ENCODE peak calls at places on chromosomes 2 and 18, in six cellular contexts. M, Y, G, U, V and N are unnamed samples.
A peak's percentile ranks its signal among the peaks of the same experiment; 100 is the strongest.

GRCh38 chr2:167651406-167652151 is 595.8 kb downstream of the STK39 start:
- DNase-seq in V (no peak), M (no peak), G (no peak), Y (no peak), U (no peak), N (no peak)

GRCh38 chr2:48600204-48600813 is 17.3 kb upstream of the GTF2A1L start:
- DNase-seq in U (peak; percentile 30), M (peak; percentile 57), G (peak; percentile 41), Y (peak; percentile 78), V (no peak), N (no peak)

GRCh38 chr2:202278036-202278760 is 12.6 kb downstream of the NOP58 start:
- DNase-seq in V (no peak), G (peak; percentile 86), M (peak; percentile 63), U (peak; percentile 47), Y (peak; percentile 85), N (no peak)

GRCh38 chr2:230690439-230690838 is 22.2 kb upstream of the CAB39 start:
- DNase-seq in Y (no peak), V (no peak), M (peak; percentile 85), U (no peak), G (no peak), N (peak; percentile 71)

GRCh38 chr18:78517973-78518372 is 461.6 kb upstream of the SALL3 start:
- DNase-seq in M (no peak), U (no peak), G (no peak), Y (no peak), V (no peak), N (no peak)

GRCh38 chr2:170235860-170236638 is 58.1 kb downstream of the MYO3B start:
- DNase-seq in G (peak; percentile 45), U (peak; percentile 18), M (peak; percentile 57), Y (peak; percentile 72), V (no peak), N (no peak)

GRCh38 chr2:176151199-176152099 is at the start of gene HOXD4:
- DNase-seq in M (no peak), U (no peak), V (no peak), G (no peak), Y (no peak), N (no peak)

GRCh38 chr2:189238903-189239302 is 59.3 kb upstream of the COL5A2 start:
- DNase-seq in M (no peak), U (no peak), Y (no peak), G (no peak), V (no peak), N (no peak)

GRCh38 chr2:219045937-219046550 is 4.7 kb upstream of the CFAP65 start:
- DNase-seq in G (peak; percentile 18), M (peak; percentile 45), U (no peak), Y (peak; percentile 39), V (no peak), N (no peak)

GRCh38 chr2:149617476-149617875 is 29.9 kb upstream of the MMADHC start:
- DNase-seq in U (peak; percentile 26), M (peak; percentile 57), Y (no peak), G (peak; percentile 49), V (no peak), N (no peak)

GRCh38 chr2:21317131-21317530 is 193.4 kb downstream of the TDRD15 start:
- DNase-seq in Y (peak; percentile 3), M (no peak), U (no peak), V (no peak), G (peak; percentile 27), N (peak; percentile 44)

GRCh38 chr18:63949068-63949737 is at the start of gene HMSD:
- DNase-seq in Y (peak; percentile 17), M (peak; percentile 16), G (peak; percentile 59), U (no peak), V (peak; percentile 77), N (peak; percentile 62)
- H3K4me3 ChIP-seq in Y (peak within 1 kb of the TSS; percentile 2), M (peak within 1 kb of the TSS; percentile 55), G (peak within 1 kb of the TSS; percentile 39), U (peak within 1 kb of the TSS; percentile 49), V (no peak within 1 kb of the TSS), N (peak within 1 kb of the TSS; percentile 53)

GRCh38 chr2:68367918-68368656 is 3.0 kb downstream of the PLEK start:
- DNase-seq in Y (no peak), M (peak; percentile 3), V (no peak), G (peak; percentile 67), U (no peak), N (no peak)
- H3K4me3 ChIP-seq in Y (no peak overlapping the region), M (no peak overlapping the region), V (no peak overlapping the region), G (no peak overlapping the region), U (no peak overlapping the region), N (no peak overlapping the region)

DNA sequence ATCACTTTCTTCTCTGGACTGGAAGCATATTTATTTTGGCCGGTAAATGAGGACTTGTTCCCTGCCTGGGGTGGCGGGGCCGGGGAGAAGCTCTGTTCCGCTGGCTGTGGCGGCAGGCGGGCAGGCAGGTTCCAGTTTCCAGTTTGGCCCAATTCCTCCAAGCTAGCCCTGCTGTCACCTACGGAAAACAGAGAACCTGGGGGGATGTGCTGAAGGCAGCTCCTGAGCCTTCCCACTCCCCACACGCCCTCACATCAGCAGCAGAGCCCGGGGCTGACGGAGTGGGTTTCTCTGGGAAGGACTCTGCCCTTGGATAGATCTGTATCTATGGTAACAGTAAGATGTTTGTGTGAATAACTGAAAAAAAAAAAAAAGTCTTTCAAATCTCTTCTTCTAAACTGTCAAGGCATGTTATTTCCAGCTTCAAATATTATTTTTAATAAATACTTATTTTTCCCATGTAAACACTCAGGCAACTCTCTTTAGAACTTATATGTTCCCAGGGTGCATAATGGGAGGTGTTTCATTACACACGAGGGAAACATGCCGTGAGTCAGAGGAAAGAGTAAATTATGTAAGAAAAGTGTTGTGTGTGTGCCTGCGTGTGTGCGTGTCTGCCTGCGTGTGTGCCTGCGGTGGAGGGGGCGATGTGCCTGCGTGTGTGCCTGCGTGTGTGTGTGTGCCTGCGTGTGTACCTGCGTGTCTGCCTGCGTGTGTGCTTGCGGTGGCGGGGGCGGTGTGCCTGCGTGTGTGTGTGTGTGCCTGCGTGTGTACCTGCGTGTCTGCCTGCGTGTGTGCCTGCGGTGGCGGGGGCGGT is 116.1 kb upstream of the ZNF516 start:
- DNase-seq in U (no peak), V (no peak), M (peak; percentile 65), Y (no peak), G (peak; percentile 84), N (peak; percentile 66)
- H3K4me3 ChIP-seq in U (no peak overlapping the region), V (no peak overlapping the region), M (peak overlapping the region; percentile 57), Y (no peak overlapping the region), G (peak overlapping the region; percentile 26), N (peak overlapping the region; percentile 2)

GRCh38 chr2:10323535-10323934 is 20.8 kb downstream of the HPCAL1 start:
- DNase-seq in V (no peak), U (no peak), G (no peak), Y (no peak), M (no peak), N (no peak)

GRCh38 chr2:10327896-10328666 is 25.4 kb downstream of the HPCAL1 start:
- DNase-seq in U (no peak), V (no peak), M (no peak), G (no peak), Y (no peak), N (no peak)

GRCh38 chr2:10326707-10327594 is 24.2 kb downstream of the HPCAL1 start:
- DNase-seq in V (no peak), G (no peak), Y (no peak), M (no peak), U (no peak), N (peak; percentile 47)

GRCh38 chr2:10325278-10326145 is 22.8 kb downstream of the HPCAL1 start:
- DNase-seq in G (no peak), Y (no peak), U (no peak), M (no peak), V (peak; percentile 66), N (no peak)

DNA sequence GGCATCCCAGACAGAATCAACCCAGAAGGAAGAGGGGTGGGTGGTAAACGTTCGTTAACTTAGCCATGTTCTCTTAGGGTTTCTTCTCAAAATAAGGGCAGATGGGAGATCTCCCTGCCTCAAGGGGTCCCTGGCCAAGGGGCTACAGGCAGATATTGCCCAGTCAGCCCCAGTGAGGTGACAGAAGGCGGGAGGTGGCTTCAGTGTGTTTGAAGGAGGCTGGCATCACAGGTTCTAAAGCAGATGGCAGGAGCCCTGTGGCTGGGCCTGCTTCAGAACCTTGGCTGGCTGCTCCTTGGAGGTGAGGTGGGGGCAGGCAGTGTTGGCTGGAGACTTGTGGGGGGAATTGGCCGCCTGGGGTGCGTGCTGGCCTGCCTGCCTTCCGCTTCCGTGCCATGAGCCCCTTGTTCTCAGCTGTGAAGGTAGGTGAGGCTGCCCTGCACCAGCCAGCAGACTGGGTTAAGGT is 23.5 kb downstream of the HPCAL1 start:
- DNase-seq in G (no peak), M (no peak), Y (no peak), V (no peak), U (no peak), N (no peak)
- H3K4me3 ChIP-seq in G (no peak overlapping the region), M (no peak overlapping the region), Y (no peak overlapping the region), V (no peak overlapping the region), U (no peak overlapping the region), N (no peak overlapping the region)

GRCh38 chr2:101975171-101975870 is 16.4 kb upstream of the IL1R2 start:
- DNase-seq in U (no peak), Y (no peak), G (no peak), M (no peak), V (no peak), N (no peak)

GRCh38 chr2:101970901-101971300 is 20.9 kb upstream of the IL1R2 start:
- DNase-seq in V (no peak), Y (no peak), U (no peak), M (no peak), G (no peak), N (no peak)

GRCh38 chr2:101974663-101975062 is 17.1 kb upstream of the IL1R2 start:
- DNase-seq in V (no peak), U (no peak), M (no peak), Y (no peak), G (no peak), N (no peak)

GRCh38 chr2:101971836-101972235 is 19.9 kb upstream of the IL1R2 start:
- DNase-seq in U (no peak), G (no peak), V (no peak), Y (no peak), M (no peak), N (no peak)

GRCh38 chr2:101972621-101973434 is 18.9 kb upstream of the IL1R2 start:
- DNase-seq in V (no peak), Y (no peak), U (peak; percentile 95), G (peak; percentile 76), M (peak; percentile 77), N (no peak)
- H3K4me3 ChIP-seq in V (no peak overlapping the region), Y (no peak overlapping the region), U (no peak overlapping the region), G (no peak overlapping the region), M (no peak overlapping the region), N (no peak overlapping the region)

GRCh38 chr2:134256961-134257360 is 3.1 kb downstream of the MGAT5 start:
- DNase-seq in M (no peak), Y (no peak), U (no peak), V (no peak), G (no peak), N (no peak)
- H3K4me3 ChIP-seq in M (no peak overlapping the region), Y (no peak overlapping the region), U (no peak overlapping the region), V (no peak overlapping the region), G (no peak overlapping the region), N (no peak overlapping the region)